ENCODE peak calls at places on chromosome 1, in four cellular contexts. N, V, I and J are unnamed samples.

GRCh38 chr1:202046227-202046626 is 35.8 kb downstream of the ELF3 start:
- DNase-seq in N (no peak), V (no peak), I (no peak), J (no peak)

GRCh38 chr1:244231193-244231571 is 180.1 kb downstream of the ZBTB18 start:
- DNase-seq in N (no peak), V (no peak), I (no peak), J (no peak)

GRCh38 chr1:161763522-161764098 is 2.5 kb upstream of the ATF6 start:
- DNase-seq in N (no peak), V (no peak), I (no peak), J (peak)

GRCh38 chr1:227482021-227482299 is 81.4 kb upstream of the ZNF678 start:
- DNase-seq in N (no peak), V (no peak), I (no peak), J (no peak)

GRCh38 chr1:93317207-93317606 is 28.5 kb upstream of the DR1 start:
- DNase-seq in N (no peak), V (no peak), I (no peak), J (no peak)

GRCh38 chr1:20255666-20256065 is 35.0 kb upstream of the VWA5B1 start:
- DNase-seq in N (no peak), V (no peak), I (no peak), J (no peak)

GRCh38 chr1:110119843-110120242 is 7.6 kb downstream of the UBL4B start:
- DNase-seq in N (no peak), V (no peak), I (no peak), J (no peak)

GRCh38 chr1:176466514-176466913 is 3.5 kb downstream of the PAPPA2 start:
- DNase-seq in N (no peak), V (no peak), I (peak), J (no peak)

GRCh38 chr1:170978371-170978900 is 43.1 kb downstream of the MROH9 start:
- DNase-seq in N (no peak), V (no peak), I (no peak), J (no peak)

GRCh38 chr1:214544791-214545190 is 6.6 kb downstream of the PTPN14 start:
- DNase-seq in N (no peak), V (no peak), I (no peak), J (no peak)

GRCh38 chr1:215704089-215704860 is 137.2 kb downstream of the KCTD3 start:
- DNase-seq in N (no peak), V (peak), I (no peak), J (no peak)

GRCh38 chr1:68453060-68453665 is 3.4 kb upstream of the RPE65 start:
- DNase-seq in N (no peak), V (no peak), I (no peak), J (no peak)

GRCh38 chr1:154006136-154006535 is 15.6 kb downstream of the RPS27 start:
- DNase-seq in N (no peak), V (no peak), I (no peak), J (no peak)

DNA sequence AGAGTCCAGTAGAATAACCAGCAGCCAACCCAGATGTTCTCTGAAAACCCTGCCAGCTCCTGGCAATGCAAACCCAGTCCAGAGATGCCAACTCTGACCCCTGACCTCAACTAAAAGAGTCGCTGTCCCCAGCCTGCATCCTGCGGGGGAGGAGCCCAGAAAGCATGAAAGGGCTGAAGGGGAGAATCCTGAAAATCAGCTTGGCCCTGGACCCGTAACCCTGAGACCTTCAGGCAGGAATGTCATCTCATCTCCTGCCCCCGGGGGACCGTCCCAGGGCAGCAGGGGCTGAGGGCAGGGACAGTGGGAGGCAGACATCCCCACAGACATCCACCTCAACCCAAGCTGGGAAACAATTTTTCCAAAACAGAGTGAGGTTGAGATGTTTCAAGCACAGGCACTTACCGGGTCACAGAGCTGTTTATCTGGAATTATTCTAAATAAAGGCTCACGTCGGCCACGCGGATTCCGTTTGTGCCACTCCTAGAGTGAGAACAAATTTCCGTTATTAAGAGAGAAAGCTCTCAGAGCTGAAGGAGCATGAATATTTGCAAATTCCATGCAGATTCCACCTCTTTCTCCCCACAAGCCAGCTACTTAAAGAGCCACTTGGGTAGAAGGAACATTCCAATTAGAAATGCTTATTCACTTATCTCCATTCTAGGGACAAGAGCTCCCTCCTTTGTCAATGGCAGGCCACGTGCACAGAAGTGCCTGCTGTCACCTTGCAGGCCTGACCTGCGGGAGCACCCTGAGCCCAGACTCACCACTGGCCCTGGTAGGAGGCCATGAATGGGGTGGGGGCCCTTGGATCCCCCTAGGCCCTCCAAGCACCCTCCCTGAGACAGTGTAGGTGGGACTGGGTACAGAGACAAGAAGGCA is 240.2 kb downstream of the NPHP4 start:
- DNase-seq in N (no peak), V (no peak), I (no peak), J (no peak)
- TF ChIP-seq CTCF in N (no peak), V (no peak), I (no peak), J (no peak)

GRCh38 chr1:30878016-30878415 is 30.5 kb downstream of the SDC3 start:
- DNase-seq in N (no peak), V (no peak), I (no peak), J (no peak)

GRCh38 chr1:30877205-30877912 is 31.2 kb downstream of the SDC3 start:
- DNase-seq in N (no peak), V (peak), I (peak), J (no peak)

GRCh38 chr1:30875916-30876315 is 32.6 kb downstream of the SDC3 start:
- DNase-seq in N (no peak), V (no peak), I (no peak), J (no peak)

GRCh38 chr1:30875197-30875596 is 33.4 kb downstream of the SDC3 start:
- DNase-seq in N (no peak), V (no peak), I (no peak), J (no peak)

DNA sequence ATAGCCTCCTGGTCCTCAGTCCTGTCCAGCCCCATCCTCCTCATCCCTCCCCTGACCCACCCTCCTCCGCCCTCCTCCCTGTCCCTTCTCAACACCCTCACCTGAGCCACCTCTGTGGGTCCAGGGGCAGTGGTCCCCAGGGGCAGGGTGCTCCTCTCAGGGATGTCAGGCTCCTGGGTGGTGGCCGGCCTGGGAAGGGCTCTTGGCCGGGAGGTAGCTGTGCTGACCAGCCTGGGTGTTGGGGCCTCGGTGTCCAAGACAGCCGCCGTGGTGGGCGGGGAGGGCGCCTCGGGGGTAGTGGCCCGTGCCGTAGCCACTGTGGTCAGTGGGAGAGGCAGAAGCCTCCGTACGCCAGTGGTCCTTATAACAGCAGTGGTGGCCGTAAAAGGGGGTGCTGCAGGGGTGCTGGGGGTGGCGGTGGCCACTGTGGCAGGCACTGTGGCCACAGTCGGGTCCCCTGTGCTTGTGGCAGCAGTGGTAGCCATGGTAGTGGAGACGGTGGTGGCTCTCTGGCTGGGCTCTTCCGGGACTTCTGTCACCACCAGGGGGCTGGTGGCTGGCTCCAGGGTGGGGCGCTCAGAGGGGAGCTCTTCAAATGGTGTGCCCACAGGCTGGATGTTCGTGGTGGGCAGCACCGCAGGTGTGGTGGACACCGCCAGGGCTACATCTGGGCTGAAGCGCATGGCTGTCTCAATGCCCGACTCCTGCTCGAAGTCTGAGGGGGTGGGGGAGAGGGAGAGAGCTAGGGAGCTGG is 31.9 kb downstream of the SDC3 start:
- DNase-seq in N (no peak), V (no peak), I (no peak), J (no peak)
- TF ChIP-seq CTCF in N (no peak), V (peak), I (peak), J (no peak)

GRCh38 chr1:26138974-26139558 is 19.8 kb upstream of the FAM110D start:
- DNase-seq in N (no peak), V (no peak), I (no peak), J (no peak)
- TF ChIP-seq CTCF in N (no peak), V (no peak), I (no peak), J (no peak)

GRCh38 chr1:94708299-94708685 is 111.9 kb upstream of the SLC44A3 start:
- DNase-seq in N (no peak), V (no peak), I (no peak), J (no peak)

GRCh38 chr1:94707321-94708298 is 112.5 kb upstream of the SLC44A3 start:
- DNase-seq in N (no peak), V (no peak), I (no peak), J (no peak)

GRCh38 chr1:94705755-94706154 is 114.4 kb upstream of the SLC44A3 start:
- DNase-seq in N (no peak), V (no peak), I (no peak), J (no peak)

GRCh38 chr1:94709891-94710581 is 110.1 kb upstream of the SLC44A3 start:
- DNase-seq in N (no peak), V (no peak), I (no peak), J (no peak)

DNA sequence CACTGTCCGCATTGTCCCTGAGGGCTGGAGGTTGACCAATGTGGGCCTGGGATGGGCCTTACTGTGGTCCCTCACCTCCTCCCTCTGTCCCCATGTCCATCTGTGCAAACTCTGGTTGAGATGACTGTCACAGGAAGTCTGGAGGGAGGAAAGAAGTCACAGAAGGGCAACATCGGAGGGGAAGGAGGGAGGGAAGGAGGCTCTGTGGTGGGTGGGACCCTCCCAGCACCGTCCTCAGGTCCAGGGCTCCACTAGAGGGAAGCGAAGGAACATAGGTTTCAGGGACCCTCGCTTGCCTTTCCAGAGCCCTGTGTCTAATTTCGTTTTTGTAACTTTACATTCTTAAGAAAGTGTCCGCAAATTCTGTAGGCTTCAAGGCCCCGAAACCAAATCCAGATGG is 111.3 kb upstream of the SLC44A3 start:
- DNase-seq in N (no peak), V (no peak), I (no peak), J (no peak)
- TF ChIP-seq CTCF in N (no peak), V (no peak), I (no peak), J (no peak)

DNA sequence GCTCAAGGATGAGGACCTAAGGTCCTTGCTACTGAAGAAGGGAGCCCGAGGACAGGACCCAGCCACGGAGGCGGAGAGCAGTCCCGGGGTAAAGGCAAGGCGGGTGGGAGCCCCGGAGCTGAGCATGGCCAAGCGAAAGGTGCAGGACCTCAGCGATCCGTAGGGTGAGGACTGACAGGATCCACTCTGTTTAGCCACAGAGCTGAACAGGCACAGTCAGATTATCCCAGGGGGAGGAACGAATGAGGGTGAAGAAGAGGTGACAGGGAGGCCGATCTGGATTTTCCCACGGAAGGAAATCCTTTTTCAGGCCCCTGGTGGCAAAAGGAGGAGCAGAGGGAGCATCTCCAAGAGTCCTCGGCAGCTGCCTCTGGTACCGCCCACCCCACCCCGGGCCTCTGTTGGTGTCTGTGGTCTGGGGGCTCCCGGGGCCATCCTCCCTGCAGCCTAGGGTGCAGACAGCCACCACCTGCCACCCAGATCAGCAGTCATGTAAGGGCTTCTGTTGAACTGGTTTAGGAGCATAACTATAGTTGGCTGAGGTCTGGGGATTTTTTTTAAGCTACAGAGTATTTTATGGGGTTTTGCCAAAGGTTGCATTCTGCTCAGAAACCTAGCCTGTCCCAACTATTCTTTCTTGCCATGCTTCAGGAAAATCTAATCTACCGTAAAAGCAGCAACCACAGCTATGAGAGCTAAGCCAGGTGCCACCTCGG is 32.3 kb upstream of the LBR start:
- DNase-seq in N (no peak), V (no peak), I (no peak), J (no peak)
- TF ChIP-seq CTCF in N (no peak), V (no peak), I (no peak), J (no peak)

DNA sequence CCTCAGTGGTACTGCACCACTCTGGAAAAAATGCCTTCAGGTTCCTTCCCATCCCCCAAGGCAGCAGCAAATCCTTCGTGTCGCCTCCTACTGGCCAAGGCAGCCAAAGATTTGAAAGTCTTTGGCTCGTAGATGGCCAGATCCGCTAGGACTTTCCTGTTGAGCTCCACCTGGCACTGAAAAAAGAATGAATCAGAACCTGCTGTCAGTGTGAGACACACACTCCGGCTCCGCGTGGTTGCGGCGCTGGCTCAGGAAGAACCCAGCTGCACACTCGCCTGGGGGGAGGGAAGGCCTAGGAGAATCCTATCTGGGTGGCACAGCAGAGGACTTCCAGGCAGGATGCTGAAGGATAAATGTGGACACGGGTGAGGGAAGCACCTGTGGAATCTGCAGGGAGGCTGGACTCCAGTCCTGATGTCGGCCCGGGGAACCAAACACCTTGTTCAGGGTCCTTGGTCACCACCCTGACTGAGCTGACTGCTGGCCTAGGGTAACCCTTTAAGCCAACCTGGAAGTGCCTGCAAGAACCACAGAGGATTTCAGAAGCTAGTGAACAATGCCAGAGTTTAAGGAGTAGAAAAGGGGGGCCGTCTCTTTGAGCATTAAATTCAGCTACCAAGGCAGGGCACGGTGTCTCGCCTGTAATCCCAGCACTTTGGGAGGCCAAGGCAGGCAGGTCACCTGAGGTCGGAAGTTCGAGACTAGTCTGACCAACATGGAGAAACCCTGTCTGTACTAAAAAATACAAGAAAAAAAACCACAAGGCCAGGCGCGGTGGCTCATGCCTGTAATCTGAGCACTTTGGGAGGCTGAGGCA is 3.2 kb upstream of the CCNL2 start:
- DNase-seq in N (peak), V (no peak), I (peak), J (peak)
- TF ChIP-seq CTCF in N (peak), V (peak), I (no peak), J (peak)

DNA sequence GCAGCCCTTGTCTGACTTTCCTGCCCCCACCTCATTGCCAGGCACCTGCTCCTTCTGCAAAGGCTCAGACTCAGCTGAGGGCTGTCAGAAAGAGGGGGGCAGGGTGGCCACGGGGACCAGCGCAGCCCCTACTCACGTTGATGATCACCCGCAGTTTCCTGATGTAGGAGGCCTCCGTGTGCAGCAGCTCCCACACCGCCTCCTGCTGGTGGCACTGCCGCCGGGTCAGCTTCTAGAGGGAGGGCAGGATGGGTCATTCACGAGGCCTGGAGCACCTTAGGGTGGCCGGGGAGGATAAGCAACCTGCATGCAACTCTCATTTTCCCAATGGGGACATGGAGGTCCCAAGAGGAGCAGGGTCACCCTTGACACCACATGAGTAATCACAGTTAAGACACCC is 6.4 kb upstream of the TNFRSF25 start:
- DNase-seq in N (no peak), V (no peak), I (peak), J (no peak)
- TF ChIP-seq CTCF in N (peak), V (peak), I (peak), J (no peak)